ENCODE peak calls at places on chromosome 1, in nine cellular contexts. One of them, this sample, is unnamed.

GRCh38 chr1:16126738-16127515 is 28.9 kb downstream of the EPHA2 start:
- DNase-seq in upper lobe of right lung: no peak
- DNase-seq in SK-N-SH: no peak
- DNase-seq in fibroblast of pulmonary artery: no peak
- DNase-seq in left lobe of liver: no peak
- DNase-seq in stomach: no peak
- DNase-seq in WERI-Rb-1: no peak
- DNase-seq in uterus: no peak
- DNase-seq in Kasumi-1: no peak
- DNase-seq in this sample: no peak

GRCh38 chr1:246724725-246725095 is 501 bp downstream of the SCCPDH start:
- DNase-seq in upper lobe of right lung: no peak
- DNase-seq in SK-N-SH: no peak
- DNase-seq in fibroblast of pulmonary artery: peak
- DNase-seq in left lobe of liver: no peak
- DNase-seq in stomach: no peak
- DNase-seq in WERI-Rb-1: peak
- DNase-seq in uterus: no peak
- DNase-seq in Kasumi-1: peak
- DNase-seq in this sample: no peak

GRCh38 chr1:202291961-202292712 is 49.6 kb downstream of the UBE2T start:
- DNase-seq in upper lobe of right lung: no peak
- DNase-seq in SK-N-SH: no peak
- DNase-seq in fibroblast of pulmonary artery: peak
- DNase-seq in left lobe of liver: no peak
- DNase-seq in stomach: no peak
- DNase-seq in WERI-Rb-1: peak
- DNase-seq in uterus: no peak
- DNase-seq in Kasumi-1: no peak
- DNase-seq in this sample: no peak

GRCh38 chr1:203673550-203674411 is 47.1 kb downstream of the ATP2B4 start:
- DNase-seq in upper lobe of right lung: no peak
- DNase-seq in SK-N-SH: no peak
- DNase-seq in fibroblast of pulmonary artery: peak
- DNase-seq in left lobe of liver: no peak
- DNase-seq in stomach: peak
- DNase-seq in WERI-Rb-1: peak
- DNase-seq in uterus: peak
- DNase-seq in Kasumi-1: peak
- DNase-seq in this sample: no peak

GRCh38 chr1:205205055-205205454 is 6.4 kb downstream of the DSTYK start:
- DNase-seq in upper lobe of right lung: no peak
- DNase-seq in SK-N-SH: no peak
- DNase-seq in fibroblast of pulmonary artery: no peak
- DNase-seq in left lobe of liver: no peak
- DNase-seq in stomach: no peak
- DNase-seq in WERI-Rb-1: no peak
- DNase-seq in uterus: no peak
- DNase-seq in Kasumi-1: no peak
- DNase-seq in this sample: no peak

GRCh38 chr1:40825430-40825778 is 36.8 kb downstream of the CITED4 start:
- DNase-seq in upper lobe of right lung: no peak
- DNase-seq in SK-N-SH: no peak
- DNase-seq in fibroblast of pulmonary artery: no peak
- DNase-seq in left lobe of liver: no peak
- DNase-seq in stomach: no peak
- DNase-seq in WERI-Rb-1: no peak
- DNase-seq in uterus: no peak
- DNase-seq in Kasumi-1: peak
- DNase-seq in this sample: no peak

GRCh38 chr1:118960026-118960561 is 28.0 kb downstream of the TBX15 start:
- DNase-seq in upper lobe of right lung: no peak
- DNase-seq in SK-N-SH: no peak
- DNase-seq in fibroblast of pulmonary artery: no peak
- DNase-seq in left lobe of liver: peak
- DNase-seq in stomach: no peak
- DNase-seq in WERI-Rb-1: no peak
- DNase-seq in uterus: no peak
- DNase-seq in Kasumi-1: peak
- DNase-seq in this sample: no peak

GRCh38 chr1:194227157-194227556 is 1040.7 kb upstream of the B3GALT2 start:
- DNase-seq in upper lobe of right lung: no peak
- DNase-seq in SK-N-SH: no peak
- DNase-seq in fibroblast of pulmonary artery: no peak
- DNase-seq in left lobe of liver: no peak
- DNase-seq in stomach: no peak
- DNase-seq in WERI-Rb-1: no peak
- DNase-seq in uterus: no peak
- DNase-seq in Kasumi-1: no peak
- DNase-seq in this sample: no peak

GRCh38 chr1:205950826-205951549 is 7.7 kb upstream of the SLC26A9 start:
- DNase-seq in upper lobe of right lung: no peak
- DNase-seq in SK-N-SH: no peak
- DNase-seq in fibroblast of pulmonary artery: peak
- DNase-seq in left lobe of liver: no peak
- DNase-seq in stomach: no peak
- DNase-seq in WERI-Rb-1: no peak
- DNase-seq in uterus: no peak
- DNase-seq in Kasumi-1: no peak
- DNase-seq in this sample: no peak

GRCh38 chr1:97902067-97902466 is 18.8 kb downstream of the DPYD start:
- DNase-seq in upper lobe of right lung: no peak
- DNase-seq in SK-N-SH: no peak
- DNase-seq in fibroblast of pulmonary artery: peak
- DNase-seq in left lobe of liver: no peak
- DNase-seq in stomach: no peak
- DNase-seq in WERI-Rb-1: no peak
- DNase-seq in uterus: no peak
- DNase-seq in Kasumi-1: no peak
- DNase-seq in this sample: no peak

GRCh38 chr1:164723296-164723731 is 164.3 kb downstream of the PBX1 start:
- DNase-seq in upper lobe of right lung: no peak
- DNase-seq in SK-N-SH: no peak
- DNase-seq in fibroblast of pulmonary artery: no peak
- DNase-seq in left lobe of liver: no peak
- DNase-seq in stomach: peak
- DNase-seq in WERI-Rb-1: no peak
- DNase-seq in uterus: no peak
- DNase-seq in Kasumi-1: no peak
- DNase-seq in this sample: no peak

GRCh38 chr1:2448098-2448445 is 28.0 kb upstream of the PLCH2 start:
- DNase-seq in upper lobe of right lung: no peak
- DNase-seq in SK-N-SH: no peak
- DNase-seq in fibroblast of pulmonary artery: no peak
- DNase-seq in left lobe of liver: no peak
- DNase-seq in stomach: no peak
- DNase-seq in WERI-Rb-1: no peak
- DNase-seq in uterus: no peak
- DNase-seq in Kasumi-1: no peak
- DNase-seq in this sample: no peak

GRCh38 chr1:109764561-109765482 is 1.1 kb upstream of the EPS8L3 start:
- DNase-seq in upper lobe of right lung: peak
- DNase-seq in SK-N-SH: no peak
- DNase-seq in fibroblast of pulmonary artery: no peak
- DNase-seq in left lobe of liver: peak
- DNase-seq in stomach: peak
- DNase-seq in WERI-Rb-1: peak
- DNase-seq in uterus: peak
- DNase-seq in Kasumi-1: no peak
- DNase-seq in this sample: no peak

GRCh38 chr1:201414051-201414738 is 7.3 kb downstream of the TNNI1 start:
- DNase-seq in upper lobe of right lung: no peak
- DNase-seq in SK-N-SH: no peak
- DNase-seq in fibroblast of pulmonary artery: no peak
- DNase-seq in left lobe of liver: no peak
- DNase-seq in stomach: no peak
- DNase-seq in WERI-Rb-1: no peak
- DNase-seq in uterus: no peak
- DNase-seq in Kasumi-1: no peak
- DNase-seq in this sample: no peak

GRCh38 chr1:201702936-201703335 is 126.0 kb upstream of the IPO9 start:
- DNase-seq in upper lobe of right lung: no peak
- DNase-seq in SK-N-SH: peak
- DNase-seq in fibroblast of pulmonary artery: no peak
- DNase-seq in left lobe of liver: no peak
- DNase-seq in stomach: no peak
- DNase-seq in WERI-Rb-1: peak
- DNase-seq in uterus: no peak
- DNase-seq in Kasumi-1: no peak
- DNase-seq in this sample: no peak

GRCh38 chr1:31788825-31789256 is 24.7 kb upstream of the ADGRB2 start:
- DNase-seq in upper lobe of right lung: no peak
- DNase-seq in SK-N-SH: no peak
- DNase-seq in fibroblast of pulmonary artery: peak
- DNase-seq in left lobe of liver: no peak
- DNase-seq in stomach: no peak
- DNase-seq in WERI-Rb-1: peak
- DNase-seq in uterus: no peak
- DNase-seq in Kasumi-1: peak
- DNase-seq in this sample: no peak